ENCODE peak calls at places on chromosome 19, in five cellular contexts. K, J, I, U and T are unnamed samples.
A peak's percentile ranks its signal among the peaks of the same experiment; 100 is the strongest.

GRCh38 chr19:43148233-43148632 is 38.1 kb downstream of the PSG5 start:
- DNase-seq in K (no peak), J (no peak), I (no peak), U (no peak), T (no peak)

GRCh38 chr19:5514001-5514400 is 53.8 kb downstream of the TINCR start:
- DNase-seq in K (no peak), J (no peak), I (no peak), U (no peak), T (no peak)

GRCh38 chr19:35851213-35852028 is 883 bp downstream of the NPHS1 start:
- DNase-seq in K (no peak), J (peak; percentile 89), I (no peak), U (no peak), T (no peak)

GRCh38 chr19:45498411-45499195 is at the start of gene PPM1N:
- DNase-seq in K (no peak), J (peak; percentile 85), I (no peak), U (no peak), T (peak; percentile 28)

GRCh38 chr19:35935911-35936737 is at the start of gene LRFN3:
- DNase-seq in K (peak; percentile 21), J (peak; percentile 85), I (no peak), U (peak; percentile 94), T (peak; percentile 75)

GRCh38 chr19:10737680-10738079 is 19.8 kb downstream of the DNM2 start:
- DNase-seq in K (no peak), J (no peak), I (no peak), U (no peak), T (no peak)

GRCh38 chr19:7272856-7273578 is 21.2 kb downstream of the INSR start:
- DNase-seq in K (no peak), J (no peak), I (peak; percentile 64), U (no peak), T (no peak)

GRCh38 chr19:15297416-15298224 is 34.7 kb downstream of the BRD4 start:
- DNase-seq in K (peak; percentile 99), J (no peak), I (no peak), U (peak; percentile 37), T (no peak)

GRCh38 chr19:50255115-50255514 is 51.7 kb downstream of the MYH14 start:
- DNase-seq in K (no peak), J (no peak), I (no peak), U (no peak), T (peak; percentile 30)

DNA sequence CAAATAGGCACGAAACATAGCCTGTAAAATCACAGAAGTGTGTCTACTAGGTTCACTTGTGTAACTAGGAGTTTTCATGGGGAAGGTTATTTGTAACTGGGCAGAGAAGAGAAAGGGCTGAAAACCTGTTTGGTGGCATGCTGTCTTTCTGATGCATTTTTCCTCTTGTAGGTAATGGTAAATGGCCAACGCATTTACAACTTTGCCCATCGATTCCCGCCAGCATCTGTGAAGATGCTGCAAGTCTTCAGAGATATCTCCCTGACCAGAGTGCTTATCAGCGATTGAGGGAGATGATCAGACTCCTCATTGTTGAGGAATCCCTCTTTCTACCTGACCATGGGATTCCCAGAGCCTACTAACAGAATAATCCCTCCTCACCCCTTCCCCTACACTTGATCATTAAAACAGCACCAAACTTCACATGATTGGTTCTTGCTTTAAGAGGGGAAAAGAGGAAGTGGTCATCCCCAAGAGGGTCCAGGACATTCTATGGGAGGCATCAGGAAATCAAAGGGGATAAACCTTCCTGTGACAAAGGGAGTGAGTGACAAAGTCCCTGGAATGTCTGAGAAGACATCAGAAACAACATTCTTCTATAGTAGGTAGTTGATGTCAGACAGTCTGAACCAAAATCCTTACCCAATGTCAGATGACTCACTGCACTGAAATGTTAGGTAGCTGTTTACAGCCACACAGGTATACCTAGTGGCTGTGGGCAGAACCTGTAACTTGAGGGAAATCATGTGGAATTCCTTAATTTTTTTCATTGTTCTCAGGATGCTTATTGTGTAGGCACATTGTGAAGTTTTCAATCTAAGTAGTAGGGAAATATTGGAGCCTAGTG is 5.0 kb downstream of the LGALS14 start:
- DNase-seq in K (no peak), J (no peak), I (no peak), U (no peak), T (no peak)
- TF ChIP-seq KDM1A in K (no peak), J (no peak), I (no peak), U (no peak), T (no peak)

DNA sequence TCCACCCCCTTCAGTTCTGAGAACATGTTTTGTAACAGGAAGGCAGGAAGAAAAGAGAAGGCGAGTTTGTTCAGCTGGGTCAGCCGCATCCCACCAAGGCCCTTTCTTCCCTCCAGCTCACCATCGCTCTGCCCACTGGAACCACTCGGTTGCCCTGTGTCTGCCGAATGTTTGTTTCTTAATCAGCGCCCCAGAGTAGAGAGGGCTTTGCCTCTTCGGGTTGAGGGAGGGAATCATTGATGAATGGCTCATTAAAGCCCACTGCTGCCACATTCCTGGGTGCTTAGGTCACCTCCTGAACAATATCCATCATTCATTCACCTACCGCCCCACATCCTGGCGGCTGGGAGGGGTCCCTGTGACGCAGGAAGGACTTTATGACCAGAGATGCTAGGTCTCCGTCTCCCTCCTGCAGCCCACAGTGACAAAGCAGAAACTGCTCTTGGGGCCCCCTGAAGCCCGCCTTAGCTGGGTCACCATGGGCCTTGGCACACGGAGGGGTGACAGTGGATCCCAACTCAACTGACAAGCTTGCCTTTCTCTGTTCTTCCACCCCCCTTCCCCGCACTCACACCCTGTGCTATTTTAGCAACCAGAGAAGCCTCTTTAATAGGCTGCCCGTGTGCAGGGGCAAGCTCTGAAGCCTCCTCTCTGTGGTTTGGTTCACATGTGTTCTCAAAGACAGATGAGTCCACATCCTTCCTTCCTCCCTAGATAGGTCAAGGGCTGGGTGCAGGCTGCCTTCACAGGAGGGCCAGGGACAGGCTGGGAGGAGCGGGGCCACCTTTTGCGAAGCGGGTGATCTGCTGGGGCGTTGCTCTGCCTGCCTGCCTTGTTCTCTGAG is 46.2 kb downstream of the ACTN4 start:
- DNase-seq in K (peak; percentile 81), J (no peak), I (no peak), U (peak; percentile 91), T (no peak)
- TF ChIP-seq KDM1A in K (no peak), J (no peak), I (no peak), U (no peak), T (no peak)

GRCh38 chr19:55066107-55066709 is 3.3 kb upstream of the RDH13 start:
- DNase-seq in K (no peak), J (no peak), I (no peak), U (no peak), T (peak; percentile 49)
- TF ChIP-seq KDM1A in K (peak; percentile 19), J (no peak), I (no peak), U (no peak), T (peak; percentile 79)

GRCh38 chr19:46963093-46963734 is 56.4 kb upstream of the NPAS1 start:
- DNase-seq in K (no peak), J (no peak), I (no peak), U (no peak), T (no peak)
- TF ChIP-seq KDM1A in K (no peak), J (no peak), I (no peak), U (no peak), T (no peak)

DNA sequence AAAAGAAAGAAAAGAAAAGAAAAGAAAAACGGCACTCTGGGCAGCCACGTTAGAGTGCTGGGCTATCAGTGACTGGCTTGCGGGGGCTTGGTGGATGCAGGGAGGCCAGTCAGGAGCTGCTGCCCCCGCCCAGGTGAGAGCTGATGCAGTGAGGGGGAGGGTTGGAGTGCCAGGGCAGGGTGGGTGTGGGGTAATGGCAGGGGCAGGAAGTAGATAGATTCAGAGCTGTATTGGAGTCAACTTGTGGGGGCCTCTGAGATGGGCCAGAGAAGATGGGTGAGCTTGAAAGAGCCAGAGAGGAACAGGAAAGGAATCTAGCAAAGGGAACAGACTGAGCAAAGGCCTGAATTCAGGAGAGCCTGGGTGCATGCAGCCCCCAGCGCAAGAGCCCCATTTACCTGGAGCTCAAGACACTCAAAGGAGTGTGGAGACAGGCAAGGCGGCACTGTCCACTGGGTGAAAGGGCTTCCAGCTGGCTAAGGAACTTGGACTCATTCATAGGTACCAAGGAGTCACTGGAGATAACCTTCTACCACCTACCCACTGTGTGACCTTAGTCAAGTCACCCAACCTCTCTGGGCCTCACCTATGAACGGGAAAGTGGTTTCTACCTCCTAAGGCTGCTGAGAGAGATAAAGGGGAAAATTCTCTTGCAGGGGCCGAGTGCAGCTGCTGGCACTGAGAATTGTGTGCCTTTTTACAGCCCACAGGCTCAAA is 20.2 kb downstream of the VSTM2B start:
- DNase-seq in K (no peak), J (no peak), I (no peak), U (no peak), T (no peak)
- TF ChIP-seq KDM1A in K (no peak), J (no peak), I (no peak), U (no peak), T (no peak)